ENCODE peak calls at places on chromosomes 13 and 19, in ten cellular contexts. V is GM20000; E is nephron progenitor cell; Z is colonic mucosa; H is cardiac fibroblast; S is AG09309; T is psoas muscle; I is C1 segment of cervical spinal cord; P is activated CD4-positive, CD25-positive, alpha-beta regulatory T cell treated with anti-CD3 and anti-CD28 coated beads, Interleukin-2, amount 50 U/mL, for 16 hours; O is fibroblast of pulmonary artery. Y is an unnamed sample.

GRCh38 chr19:42246143-42246868 is 3.9 kb upstream of the GSK3A start:
- DNase-seq in S (peak; percentile 52), P (no peak), I (peak; percentile 72), Z (peak; percentile 68), H (peak; percentile 87), V (no peak), E (peak; percentile 47), O (peak; percentile 80), T (peak; percentile 87), Y (peak; percentile 32)

GRCh38 chr19:28635962-28636629 is 576.9 kb downstream of the UQCRFS1 start:
- DNase-seq in I (no peak), T (no peak), E (no peak), S (no peak), V (no peak), O (no peak), P (no peak), Z (no peak), H (no peak), Y (no peak)

GRCh38 chr13:78978381-78978998 is 319.5 kb upstream of the OBI1 start:
- DNase-seq in H (peak; percentile 77), I (no peak), S (peak; percentile 17), P (no peak), E (peak; percentile 51), O (peak; percentile 82), T (no peak), Z (peak; percentile 43), V (peak; percentile 41), Y (no peak)

GRCh38 chr13:28794370-28794769 is 25.8 kb upstream of the MTUS2 start:
- DNase-seq in E (no peak), O (no peak), H (no peak), V (no peak), T (no peak), I (no peak), P (no peak), Z (no peak), S (no peak), Y (no peak)

GRCh38 chr19:38441660-38442348 is 8.3 kb downstream of the RYR1 start:
- DNase-seq in Z (no peak), P (no peak), S (no peak), T (no peak), O (peak; percentile 8), E (peak; percentile 35), V (peak; percentile 61), I (no peak), H (peak; percentile 15), Y (no peak)

GRCh38 chr13:66994097-66994496 is 236.0 kb downstream of the PCDH9 start:
- DNase-seq in I (peak; percentile 84), V (peak; percentile 49), P (no peak), T (peak; percentile 61), H (peak; percentile 83), Z (peak; percentile 39), E (peak; percentile 75), S (no peak), O (peak; percentile 79), Y (peak; percentile 23)

GRCh38 chr13:21719463-21719862 is 48.6 kb downstream of the FGF9 start:
- DNase-seq in T (no peak), S (no peak), O (no peak), H (no peak), I (no peak), E (no peak), P (no peak), V (no peak), Z (no peak), Y (no peak)

GRCh38 chr13:29154390-29154789 is 334.3 kb downstream of the MTUS2 start:
- DNase-seq in I (no peak), E (no peak), S (no peak), H (no peak), Z (no peak), T (no peak), V (no peak), O (no peak), P (no peak), Y (no peak)

GRCh38 chr19:7596191-7596937 is 701 bp downstream of the CAMSAP3 start:
- DNase-seq in P (no peak), T (no peak), I (no peak), V (peak; percentile 68), H (no peak), E (peak; percentile 22), S (no peak), O (no peak), Z (no peak), Y (no peak)

GRCh38 chr13:74452176-74452575 is 318.0 kb upstream of the KLF12 start:
- DNase-seq in P (no peak), V (no peak), O (peak; percentile 58), Z (no peak), H (peak; percentile 68), E (no peak), T (no peak), I (no peak), S (no peak), Y (no peak)

Y was measured in activated T-cell treated with anti-CD3 and anti-CD28 coated beads, Interleukin-2, amount 50 U/mL, for 48 hours.